ENCODE peak calls at places on chromosomes 4 and X, in eight cellular contexts. R is lower lobe of right lung, J is sigmoid colon, B is testis, H is kidney, L is neural progenitor cell, S is body of pancreas, Z is left lung. N is an unnamed sample.

GRCh38 chr4:141275834-141276233 is 55.1 kb downstream of the ZNF330 start:
- DNase-seq in R (no peak), J (no peak), B (no peak), H (no peak), L (no peak), S (no peak), Z (no peak), N (no peak)

GRCh38 chr4:15003441-15003890 is 1.2 kb downstream of the CPEB2 start:
- DNase-seq in R (peak), J (peak), B (peak), H (peak), L (peak), S (peak), Z (peak), N (peak)

GRCh38 chr4:138035781-138036258 is 206.3 kb downstream of the SLC7A11 start:
- DNase-seq in R (no peak), J (no peak), B (peak), H (no peak), L (peak), S (no peak), Z (no peak), N (no peak)

GRCh38 chr4:24244663-24245519 is 339.5 kb downstream of the DHX15 start:
- DNase-seq in R (no peak), J (no peak), B (no peak), H (no peak), L (peak), S (no peak), Z (no peak), N (no peak)

GRCh38 chr4:140102406-140102805 is 51.6 kb downstream of the MAML3 start:
- DNase-seq in R (no peak), J (no peak), B (no peak), H (no peak), L (no peak), S (no peak), Z (no peak), N (no peak)

GRCh38 chrX:47206316-47206715 is 12.2 kb upstream of the CDK16 start:
- DNase-seq in R (no peak), J (no peak), B (no peak), H (no peak), L (no peak), S (no peak), Z (no peak), N (no peak)

GRCh38 chr4:125313497-125313896 is 1.3 kb upstream of the FAT4 start:
- DNase-seq in R (no peak), J (peak), B (peak), H (no peak), L (peak), S (peak), Z (no peak), N (no peak)

GRCh38 chr4:120155287-120155686 is 88.6 kb upstream of the MAD2L1 start:
- DNase-seq in R (no peak), J (no peak), B (no peak), H (no peak), L (no peak), S (no peak), Z (no peak), N (no peak)

GRCh38 chrX:20378291-20378920 is 111.7 kb upstream of the RPS6KA3 start:
- DNase-seq in R (no peak), J (no peak), B (no peak), H (no peak), L (no peak), S (peak), Z (no peak), N (no peak)

GRCh38 chrX:46757593-46757992 is 1.3 kb downstream of the SLC9A7 start:
- DNase-seq in R (no peak), J (no peak), B (no peak), H (no peak), L (no peak), S (no peak), Z (no peak), N (no peak)

GRCh38 chr4:157575339-157575738 is 354.8 kb downstream of the GRIA2 start:
- DNase-seq in R (no peak), J (no peak), B (no peak), H (peak), L (no peak), S (no peak), Z (no peak), N (no peak)

GRCh38 chr4:186845137-186845842 is 121.6 kb upstream of the FAT1 start:
- DNase-seq in R (no peak), J (peak), B (peak), H (peak), L (no peak), S (no peak), Z (no peak), N (peak)

GRCh38 chr4:15420642-15421041 is 7.2 kb upstream of the C1QTNF7 start:
- DNase-seq in R (no peak), J (no peak), B (no peak), H (no peak), L (no peak), S (no peak), Z (no peak), N (no peak)

GRCh38 chrX:769796-770195 is 139.2 kb downstream of the SHOX start:
- DNase-seq in R (no peak), J (no peak), B (no peak), H (no peak), L (peak), S (no peak), Z (no peak), N (peak)

GRCh38 chrX:56995271-56995994 is at the start of gene SPIN3:
- DNase-seq in R (peak), J (peak), B (peak), H (peak), L (peak), S (peak), Z (peak), N (peak)

GRCh38 chrX:136468391-136469103 is 19.2 kb upstream of the BRS3 start:
- DNase-seq in R (no peak), J (no peak), B (no peak), H (no peak), L (no peak), S (no peak), Z (no peak), N (no peak)

GRCh38 chrX:93422693-93423092 is 250.7 kb downstream of the NAP1L3 start:
- DNase-seq in R (no peak), J (no peak), B (peak), H (no peak), L (peak), S (peak), Z (no peak), N (no peak)

GRCh38 chrX:68114573-68115199 is 318.6 kb downstream of the OPHN1 start:
- DNase-seq in R (no peak), J (no peak), B (no peak), H (no peak), L (no peak), S (no peak), Z (no peak), N (no peak)

GRCh38 chr4:18981234-18981615 is 959.7 kb upstream of the LCORL start:
- DNase-seq in R (no peak), J (no peak), B (no peak), H (no peak), L (no peak), S (no peak), Z (no peak), N (no peak)

GRCh38 chr4:60216752-60217151 is 983.4 kb upstream of the ADGRL3 start:
- DNase-seq in R (no peak), J (no peak), B (no peak), H (no peak), L (no peak), S (no peak), Z (no peak), N (no peak)

GRCh38 chr4:149523039-149523438 is 292.6 kb downstream of the IQCM start:
- DNase-seq in R (no peak), J (no peak), B (no peak), H (no peak), L (no peak), S (no peak), Z (no peak), N (no peak)

GRCh38 chr4:38904090-38904666 is 36.6 kb downstream of the FAM114A1 start:
- DNase-seq in R (no peak), J (no peak), B (no peak), H (no peak), L (no peak), S (peak), Z (no peak), N (no peak)

GRCh38 chrX:22122510-22122909 is 90.4 kb downstream of the PHEX start:
- DNase-seq in R (no peak), J (no peak), B (no peak), H (no peak), L (no peak), S (peak), Z (no peak), N (peak)

GRCh38 chrX:120549483-120550452 is 11.0 kb downstream of the CUL4B start:
- DNase-seq in R (no peak), J (no peak), B (no peak), H (no peak), L (no peak), S (peak), Z (no peak), N (peak)

GRCh38 chrX:45351478-45351877 is 150.8 kb upstream of the DIPK2B start:
- DNase-seq in R (no peak), J (no peak), B (no peak), H (no peak), L (no peak), S (no peak), Z (no peak), N (no peak)

GRCh38 chrX:40179333-40179732 is 81.6 kb upstream of the BCOR start:
- DNase-seq in R (no peak), J (no peak), B (no peak), H (no peak), L (peak), S (no peak), Z (no peak), N (no peak)

GRCh38 chr4:187380181-187380581 is 615.4 kb upstream of the ZFP42 start:
- DNase-seq in R (peak), J (no peak), B (no peak), H (no peak), L (peak), S (peak), Z (no peak), N (no peak)

GRCh38 chr4:37989398-37990260 is 29.4 kb downstream of the PTTG2 start:
- DNase-seq in R (no peak), J (no peak), B (no peak), H (no peak), L (no peak), S (no peak), Z (no peak), N (no peak)

GRCh38 chr4:9994246-9994847 is 26.9 kb downstream of the SLC2A9 start:
- DNase-seq in R (no peak), J (no peak), B (no peak), H (no peak), L (no peak), S (no peak), Z (no peak), N (no peak)

GRCh38 chrX:15856580-15856979 is 2.0 kb upstream of the AP1S2 start:
- DNase-seq in R (no peak), J (no peak), B (no peak), H (no peak), L (no peak), S (no peak), Z (no peak), N (no peak)

GRCh38 chr4:3475041-3475712 is 12.1 kb downstream of the DOK7 start:
- DNase-seq in R (peak), J (no peak), B (no peak), H (peak), L (peak), S (no peak), Z (no peak), N (peak)

GRCh38 chr4:17494258-17494657 is 17.6 kb downstream of the QDPR start:
- DNase-seq in R (no peak), J (no peak), B (no peak), H (no peak), L (no peak), S (no peak), Z (no peak), N (no peak)

GRCh38 chr4:144451771-144452170 is 194.2 kb upstream of the HHIP start:
- DNase-seq in R (no peak), J (no peak), B (no peak), H (no peak), L (no peak), S (no peak), Z (no peak), N (no peak)

GRCh38 chr4:101835121-101835904 is 44.8 kb downstream of the BANK1 start:
- DNase-seq in R (no peak), J (peak), B (peak), H (no peak), L (no peak), S (peak), Z (no peak), N (no peak)

GRCh38 chrX:105645667-105646354 is 176.5 kb upstream of the NRK start:
- DNase-seq in R (no peak), J (no peak), B (no peak), H (no peak), L (no peak), S (no peak), Z (no peak), N (no peak)

DNA sequence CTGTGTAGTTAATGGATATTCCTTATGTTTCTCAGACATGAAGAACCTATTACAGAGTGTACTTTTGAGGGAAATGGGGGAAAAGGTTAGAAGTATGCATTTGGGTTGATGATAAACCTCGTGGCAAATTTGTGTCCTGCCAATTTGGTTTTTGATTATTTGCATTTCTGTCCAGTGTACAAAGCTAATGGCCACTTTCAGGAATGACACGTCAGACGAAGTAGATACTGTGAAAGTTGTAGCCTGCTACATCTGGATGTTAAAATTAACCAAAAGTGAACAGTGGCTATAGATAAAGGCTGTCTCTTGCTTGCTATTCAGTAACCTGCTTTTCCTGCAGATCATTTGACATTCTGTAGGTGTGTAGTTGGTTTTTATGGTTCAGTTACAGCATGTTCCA is 1.0 kb downstream of the PRDX4 start:
- DNase-seq in R (no peak), J (no peak), B (no peak), H (no peak), L (no peak), S (no peak), Z (no peak), N (no peak)
- H3K4me3 ChIP-seq in R (peak), J (peak), B (peak), H (peak), L (peak), S (peak), Z (peak), N (peak)

DNA sequence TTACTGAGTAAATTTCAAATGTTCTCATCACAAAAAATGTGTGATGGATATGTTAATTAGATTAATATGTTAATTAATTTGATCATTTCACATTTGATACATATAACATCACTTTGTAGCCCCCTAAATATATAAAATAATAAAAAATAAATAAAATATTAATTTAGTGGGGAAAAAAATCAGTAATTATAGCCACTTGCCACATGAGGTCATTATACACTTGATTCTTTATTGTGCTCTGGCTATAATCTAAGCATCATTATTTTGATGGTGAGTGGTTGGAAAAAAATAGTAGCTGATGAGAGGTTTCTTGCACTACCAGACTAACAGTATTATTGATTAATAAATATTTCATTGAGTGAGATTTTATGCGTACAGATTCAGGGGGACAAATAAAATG is 57.4 kb downstream of the DCK start:
- DNase-seq in R (no peak), J (no peak), B (no peak), H (no peak), L (no peak), S (no peak), Z (no peak), N (no peak)
- TF ChIP-seq CTCF in R (no peak), J (no peak), B (no peak), H (no peak), L (no peak), S (no peak), Z (no peak), N (no peak)

DNA sequence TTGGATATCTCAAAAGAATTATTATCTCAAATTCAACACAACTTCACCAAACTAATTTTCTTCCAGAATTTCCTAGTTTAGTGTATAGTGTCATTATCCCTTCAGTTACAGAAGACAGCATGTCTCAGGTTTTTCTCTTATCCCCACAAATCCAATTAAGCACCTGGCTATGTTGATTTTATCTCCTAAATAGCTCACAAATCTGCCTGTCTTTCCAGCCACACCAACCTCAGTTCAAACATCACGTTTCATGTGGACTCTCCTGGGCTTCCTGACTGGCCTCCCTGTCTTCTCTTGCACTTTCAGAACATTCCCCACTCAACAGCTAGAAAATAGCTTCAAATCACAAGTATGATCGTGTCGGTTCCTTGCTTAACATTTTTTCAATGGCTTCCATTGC is 14.8 kb downstream of the STK32B start:
- DNase-seq in R (no peak), J (no peak), B (no peak), H (no peak), L (no peak), S (no peak), Z (no peak), N (no peak)
- H3K27ac ChIP-seq in R (no peak), J (no peak), B (no peak), H (no peak), L (no peak), S (no peak), Z (no peak), N (no peak)

GRCh38 chr4:54657194-54657555 is 582 bp upstream of the KIT start:
- DNase-seq in R (no peak), J (no peak), B (peak), H (no peak), L (peak), S (no peak), Z (no peak), N (no peak)

GRCh38 chr4:54657556-54658313 is at the start of gene KIT:
- DNase-seq in R (peak), J (peak), B (peak), H (peak), L (peak), S (peak), Z (peak), N (peak)

GRCh38 chr4:54660145-54660535 is 2.4 kb downstream of the KIT start:
- DNase-seq in R (no peak), J (no peak), B (no peak), H (no peak), L (no peak), S (no peak), Z (no peak), N (no peak)

GRCh38 chr4:54659213-54660144 is 1.7 kb downstream of the KIT start:
- DNase-seq in R (no peak), J (no peak), B (peak), H (no peak), L (peak), S (peak), Z (no peak), N (no peak)

GRCh38 chr4:54658321-54659093 is 750 bp downstream of the KIT start:
- DNase-seq in R (peak), J (no peak), B (peak), H (peak), L (peak), S (peak), Z (peak), N (peak)
- H3K4me3 ChIP-seq in R (peak), J (peak), B (peak), H (peak), L (peak), S (peak), Z (peak), N (peak)

GRCh38 chrX:81957318-81957717 is 755.4 kb downstream of the SH3BGRL start:
- DNase-seq in R (no peak), J (no peak), B (no peak), H (no peak), L (no peak), S (no peak), Z (no peak), N (no peak)

DNA sequence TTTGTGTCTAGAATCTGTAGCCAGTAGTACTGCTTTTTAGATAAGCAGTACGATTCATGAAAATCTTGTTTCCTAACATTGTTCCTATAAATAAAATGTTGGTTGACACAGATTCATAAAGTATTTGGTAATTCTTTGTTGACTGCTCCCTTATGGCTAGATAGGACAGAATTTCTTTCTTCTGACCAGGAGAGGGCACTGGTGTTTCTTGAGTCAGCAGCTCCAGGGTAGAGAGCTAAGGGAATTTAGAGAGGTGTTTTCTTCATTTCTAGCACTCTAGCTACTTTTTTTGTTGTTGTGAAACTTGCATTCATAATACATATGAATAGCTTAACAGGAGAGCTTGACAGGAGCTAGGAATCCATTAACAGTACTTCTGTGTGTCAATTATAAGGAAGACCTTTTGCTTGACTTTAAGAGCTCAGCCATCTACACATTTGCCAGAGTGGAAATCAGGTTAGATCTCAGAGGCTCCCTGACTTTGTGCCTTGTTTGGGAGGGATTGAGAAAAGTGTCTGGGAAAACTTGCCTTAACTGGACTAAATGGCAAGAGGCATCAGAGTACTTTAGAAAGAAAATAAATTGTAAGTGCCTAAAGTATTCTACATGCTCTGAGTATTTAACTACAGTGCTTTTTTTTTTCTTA is 756.1 kb downstream of the SH3BGRL start:
- DNase-seq in R (no peak), J (no peak), B (no peak), H (no peak), L (peak), S (no peak), Z (no peak), N (no peak)
- TF ChIP-seq CTCF in R (peak), J (no peak), B (no peak), H (peak), L (peak), S (no peak), Z (no peak), N (peak)

DNA sequence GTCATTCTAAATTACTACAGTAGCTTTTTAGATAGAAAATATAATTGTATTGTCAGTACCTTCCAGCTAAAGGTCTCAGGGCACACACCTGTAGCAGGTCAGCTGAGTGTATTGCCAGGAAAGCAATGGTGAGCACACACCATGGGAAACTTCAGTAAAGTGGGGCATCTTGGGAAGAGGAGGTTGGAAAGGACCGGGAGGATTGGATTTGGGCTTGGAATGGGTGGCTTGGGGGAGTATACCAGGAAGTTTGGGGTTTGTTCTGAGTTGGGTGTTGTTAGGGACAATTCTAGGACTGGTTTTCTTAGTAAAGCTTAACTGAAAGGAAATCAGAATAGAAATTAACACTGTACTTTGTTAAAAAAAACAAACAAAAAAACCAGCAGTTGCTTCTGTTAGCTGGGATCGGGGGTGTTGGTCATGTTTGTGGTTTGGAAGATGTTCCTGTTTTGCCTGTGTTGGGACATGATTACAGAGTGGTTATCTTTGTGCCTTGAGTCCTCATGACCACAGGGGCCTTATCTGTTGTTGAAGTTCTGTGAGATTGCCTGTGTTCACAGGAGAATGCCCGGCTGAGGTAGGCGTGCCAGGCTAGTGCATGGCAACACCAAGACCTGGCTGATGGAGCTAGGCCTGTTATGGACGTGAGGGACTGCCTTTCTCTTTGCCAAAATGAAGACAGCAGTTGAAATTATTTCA is 35.1 kb downstream of the PRIMPOL start:
- DNase-seq in R (peak), J (no peak), B (no peak), H (no peak), L (no peak), S (no peak), Z (no peak), N (no peak)
- H3K27ac ChIP-seq in R (no peak), J (no peak), B (no peak), H (no peak), L (no peak), S (peak), Z (no peak), N (no peak)

GRCh38 chr4:80070880-80071620 is 2.0 kb downstream of the ANTXR2 start:
- DNase-seq in R (no peak), J (no peak), B (no peak), H (no peak), L (no peak), S (no peak), Z (no peak), N (no peak)
- H3K4me3 ChIP-seq in R (peak), J (peak), B (peak), H (peak), L (peak), S (no peak), Z (peak), N (peak)

N was measured in tibial artery.